ENCODE peak calls at places on chromosome 16, in seven cellular contexts. G, J, I, N, T, X and Q are unnamed samples.

GRCh38 chr16:56625140-56625942 is at the start of gene MT1E:
- DNase-seq in G (peak; percentile 63), J (no peak), I (peak; percentile 77), N (peak; percentile 66), T (no peak), X (peak; percentile 76), Q (no peak)

GRCh38 chr16:65546353-65546791 is 424.5 kb upstream of the CDH11 start:
- DNase-seq in G (no peak), J (no peak), I (no peak), N (no peak), T (no peak), X (peak; percentile 58), Q (no peak)

GRCh38 chr16:49605536-49606241 is 232.1 kb downstream of the C16orf78 start:
- DNase-seq in G (no peak), J (no peak), I (no peak), N (peak; percentile 37), T (no peak), X (no peak), Q (no peak)

GRCh38 chr16:65059421-65059980 is 62.4 kb downstream of the CDH11 start:
- DNase-seq in G (no peak), J (no peak), I (no peak), N (no peak), T (no peak), X (no peak), Q (no peak)

GRCh38 chr16:4140652-4141051 is 24.4 kb upstream of the ADCY9 start:
- DNase-seq in G (no peak), J (no peak), I (no peak), N (no peak), T (peak; percentile 38), X (no peak), Q (peak; percentile 41)

GRCh38 chr16:66087308-66087707 is 279.2 kb upstream of the CDH5 start:
- DNase-seq in G (no peak), J (no peak), I (no peak), N (no peak), T (no peak), X (no peak), Q (no peak)

GRCh38 chr16:53087101-53087500 is 32.3 kb downstream of the CHD9 start:
- DNase-seq in G (no peak), J (no peak), I (no peak), N (no peak), T (no peak), X (no peak), Q (no peak)

GRCh38 chr16:28902909-28903308 is 22.1 kb downstream of the RABEP2 start:
- DNase-seq in G (no peak), J (no peak), I (no peak), N (no peak), T (no peak), X (no peak), Q (no peak)

GRCh38 chr16:67426950-67427349 is 4.0 kb upstream of the HSD11B2 start:
- DNase-seq in G (no peak), J (no peak), I (no peak), N (no peak), T (no peak), X (no peak), Q (no peak)

GRCh38 chr16:68520649-68521086 is 18.4 kb upstream of the ZFP90 start:
- DNase-seq in G (peak; percentile 89), J (peak; percentile 89), I (peak; percentile 81), N (peak; percentile 96), T (no peak), X (peak; percentile 94), Q (peak; percentile 92)

GRCh38 chr16:57204675-57205074 is 18.5 kb downstream of the RSPRY1 start:
- DNase-seq in G (no peak), J (no peak), I (no peak), N (peak; percentile 48), T (no peak), X (peak; percentile 25), Q (no peak)

GRCh38 chr16:54052271-54052670 is 234.3 kb downstream of the IRX3 start:
- DNase-seq in G (no peak), J (no peak), I (no peak), N (no peak), T (no peak), X (no peak), Q (no peak)

GRCh38 chr16:17271687-17272086 is 199.1 kb downstream of the XYLT1 start:
- DNase-seq in G (no peak), J (no peak), I (no peak), N (no peak), T (no peak), X (peak; percentile 60), Q (no peak)
- TF ChIP-seq JUND in G (no peak), J (no peak), I (no peak), N (no peak), T (no peak), X (no peak), Q (no peak)

GRCh38 chr16:50696575-50697420 is 3.4 kb downstream of the NOD2 start:
- DNase-seq in G (peak; percentile 78), J (peak; percentile 73), I (peak; percentile 81), N (no peak), T (peak; percentile 82), X (no peak), Q (no peak)

GRCh38 chr16:50697421-50697715 is 4.0 kb downstream of the NOD2 start:
- DNase-seq in G (no peak), J (no peak), I (no peak), N (no peak), T (no peak), X (no peak), Q (no peak)

GRCh38 chr16:50696126-50696525 is 2.7 kb downstream of the NOD2 start:
- DNase-seq in G (peak; percentile 75), J (no peak), I (no peak), N (no peak), T (no peak), X (no peak), Q (no peak)

GRCh38 chr16:50694206-50694605 is 800 bp downstream of the NOD2 start:
- DNase-seq in G (no peak), J (no peak), I (no peak), N (no peak), T (no peak), X (no peak), Q (no peak)

DNA sequence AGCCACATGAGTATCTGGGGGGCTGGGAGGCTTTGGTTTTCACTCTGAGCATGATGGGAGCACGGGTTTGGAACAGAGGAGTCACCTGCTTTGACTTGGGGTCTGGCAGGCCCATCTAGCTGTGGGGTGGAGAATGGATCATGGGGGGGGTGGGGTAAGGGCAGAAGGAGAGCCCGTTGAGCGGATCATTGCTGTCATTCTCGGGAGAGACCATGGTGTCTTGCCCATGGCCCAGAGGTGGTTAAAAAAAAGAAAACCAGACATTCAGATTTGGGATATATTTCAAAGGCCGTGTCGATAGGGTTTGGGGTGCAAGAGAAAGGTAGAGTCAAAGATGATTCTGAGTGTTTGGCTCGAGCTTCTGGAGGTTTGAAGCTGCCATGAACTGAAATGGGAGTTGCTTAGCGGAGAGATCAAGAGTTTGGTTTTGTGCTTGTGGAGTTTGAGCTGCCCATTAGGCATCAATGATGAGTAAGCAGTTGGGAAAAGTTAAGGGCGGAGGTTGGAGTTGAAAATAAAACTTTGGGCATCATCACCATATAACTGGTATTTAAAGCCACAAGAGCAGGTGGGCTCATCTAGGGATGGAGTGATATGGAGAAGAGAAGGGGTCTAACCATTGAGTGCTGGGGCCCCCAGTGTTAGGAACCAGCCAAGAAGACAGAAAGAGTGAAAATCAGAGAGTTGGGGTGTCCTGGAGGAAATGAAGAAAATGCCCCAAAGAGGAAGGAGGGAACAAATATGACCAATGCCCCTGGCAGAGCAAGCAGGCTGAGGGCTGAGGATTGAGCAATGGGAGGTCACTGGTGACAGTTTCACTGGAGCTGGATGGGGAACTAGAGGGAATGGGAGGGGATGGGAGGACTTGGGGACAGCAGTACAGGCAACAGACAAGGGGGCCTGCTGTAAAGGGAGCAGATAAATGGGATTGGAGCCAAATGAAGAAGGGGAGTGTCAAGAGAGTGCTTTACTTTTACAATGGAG is 1.9 kb downstream of the NOD2 start:
- DNase-seq in G (no peak), J (no peak), I (no peak), N (no peak), T (no peak), X (no peak), Q (no peak)
- TF ChIP-seq JUND in G (no peak), J (no peak), I (no peak), N (no peak), T (no peak), X (no peak), Q (no peak)

GRCh38 chr16:19486744-19487325 is 35.1 kb downstream of the GDE1 start:
- DNase-seq in G (no peak), J (peak; percentile 14), I (no peak), N (no peak), T (no peak), X (no peak), Q (no peak)
- TF ChIP-seq JUND in G (no peak), J (no peak), I (no peak), N (no peak), T (no peak), X (no peak), Q (no peak)

GRCh38 chr16:29994613-29995329 is 646 bp downstream of the HIRIP3 start:
- DNase-seq in G (no peak), J (peak; percentile 80), I (no peak), N (peak; percentile 90), T (no peak), X (peak; percentile 58), Q (no peak)
- TF ChIP-seq JUND in G (no peak), J (no peak), I (no peak), N (no peak), T (no peak), X (no peak), Q (no peak)

GRCh38 chr16:51119576-51120288 is 31.3 kb downstream of the SALL1 start:
- DNase-seq in G (peak; percentile 79), J (no peak), I (no peak), N (no peak), T (no peak), X (no peak), Q (no peak)
- TF ChIP-seq JUND in G (no peak), J (no peak), I (no peak), N (no peak), T (no peak), X (no peak), Q (no peak)

GRCh38 chr16:10543231-10543630 is 37.2 kb downstream of the EMP2 start:
- DNase-seq in G (no peak), J (no peak), I (no peak), N (no peak), T (no peak), X (no peak), Q (no peak)
- TF ChIP-seq JUND in G (no peak), J (no peak), I (no peak), N (no peak), T (no peak), X (no peak), Q (no peak)